ENCODE peak calls at places on chromosomes 12 and 14, in four cellular contexts. Y is osteocyte, P is neuronal stem cell, L is foreskin fibroblast. J is an unnamed sample.

GRCh38 chr12:30201301-30202160 is 417.8 kb upstream of the TMTC1 start:
- DNase-seq in Y (no peak), P (no peak), L (no peak), J (no peak)

GRCh38 chr12:124093297-124093696 is 120.3 kb downstream of the ZNF664 start:
- DNase-seq in P (no peak), Y (no peak), L (no peak), J (no peak)

GRCh38 chr12:104604070-104604994 is 147.6 kb downstream of the CHST11 start:
- DNase-seq in P (no peak), L (peak), Y (no peak), J (peak)

GRCh38 chr12:52126605-52127578 is 47.4 kb downstream of the SMIM41 start:
- DNase-seq in P (no peak), Y (no peak), L (peak), J (no peak)

GRCh38 chr14:50089213-50089612 is 27.2 kb downstream of the VCPKMT start:
- DNase-seq in P (no peak), L (no peak), Y (peak), J (no peak)

GRCh38 chr12:110885152-110885840 is 35.1 kb downstream of the MYL2 start:
- DNase-seq in L (no peak), Y (no peak), P (peak), J (no peak)

GRCh38 chr12:3197131-3197818 is 120.1 kb downstream of the TSPAN9 start:
- DNase-seq in P (no peak), L (no peak), Y (no peak), J (no peak)

GRCh38 chr12:65695077-65695865 is 129.0 kb upstream of the HMGA2 start:
- DNase-seq in Y (no peak), P (no peak), L (peak), J (peak)

GRCh38 chr12:3795096-3795799 is 42.3 kb upstream of the CRACR2A start:
- DNase-seq in Y (no peak), P (no peak), L (no peak), J (no peak)

GRCh38 chr14:100738704-100739131 is 12.0 kb downstream of the DLK1 start:
- DNase-seq in Y (no peak), L (no peak), P (no peak), J (no peak)

GRCh38 chr14:49408187-49408963 is 177.8 kb downstream of the RPS29 start:
- DNase-seq in Y (no peak), P (no peak), L (no peak), J (no peak)

GRCh38 chr14:23428686-23429495 is 6.6 kb downstream of the MYH7 start:
- DNase-seq in Y (no peak), P (no peak), L (no peak), J (no peak)

GRCh38 chr12:54066408-54066807 is 12.8 kb downstream of the HOXC4 start:
- DNase-seq in Y (no peak), P (no peak), L (no peak), J (no peak)

GRCh38 chr12:56154246-56154771 is 1.9 kb downstream of the MYL6B start:
- DNase-seq in L (no peak), Y (no peak), P (no peak), J (no peak)

GRCh38 chr12:5318874-5319273 is 113.0 kb upstream of the NTF3 start:
- DNase-seq in Y (no peak), L (peak), P (no peak), J (peak)

GRCh38 chr14:73153272-73153671 is 17.0 kb downstream of the PSEN1 start:
- DNase-seq in L (no peak), P (no peak), Y (no peak), J (peak)

GRCh38 chr14:96039633-96040311 is 610 bp downstream of the C14orf132 start:
- DNase-seq in P (peak), Y (no peak), L (no peak), J (no peak)